ENCODE peak calls at places on chromosomes 12 and 14, in ten cellular contexts. One of them, this sample, is unnamed.
A peak's percentile ranks its signal among the peaks of the same experiment; 100 is the strongest.

GRCh38 chr14:32967421-32967820 is 28.7 kb downstream of the NPAS3 start:
- DNase-seq in CD8-positive, alpha-beta T cell: no peak
- DNase-seq in esophagus muscularis mucosa: no peak
- DNase-seq in naive thymus-derived CD4-positive, alpha-beta T cell: no peak
- DNase-seq in small intestine: no peak
- DNase-seq in cardiac fibroblast: no peak
- DNase-seq in heart left ventricle: no peak
- DNase-seq in gastrocnemius medialis: no peak
- DNase-seq in spleen: no peak
- DNase-seq in AG10803: no peak
- DNase-seq in this sample: no peak

GRCh38 chr14:23494223-23494622 is 24.7 kb downstream of the NGDN start:
- DNase-seq in CD8-positive, alpha-beta T cell: no peak
- DNase-seq in esophagus muscularis mucosa: no peak
- DNase-seq in naive thymus-derived CD4-positive, alpha-beta T cell: no peak
- DNase-seq in small intestine: peak; percentile 78
- DNase-seq in cardiac fibroblast: peak; percentile 74
- DNase-seq in heart left ventricle: no peak
- DNase-seq in gastrocnemius medialis: no peak
- DNase-seq in spleen: no peak
- DNase-seq in AG10803: peak; percentile 4
- DNase-seq in this sample: peak; percentile 9

GRCh38 chr12:46982629-46983392 is 96.6 kb upstream of the PCED1B start:
- DNase-seq in CD8-positive, alpha-beta T cell: no peak
- DNase-seq in esophagus muscularis mucosa: no peak
- DNase-seq in naive thymus-derived CD4-positive, alpha-beta T cell: no peak
- DNase-seq in small intestine: no peak
- DNase-seq in cardiac fibroblast: no peak
- DNase-seq in heart left ventricle: no peak
- DNase-seq in gastrocnemius medialis: no peak
- DNase-seq in spleen: no peak
- DNase-seq in AG10803: no peak
- DNase-seq in this sample: no peak

GRCh38 chr12:19222566-19222965 is 93.0 kb downstream of the PLEKHA5 start:
- DNase-seq in CD8-positive, alpha-beta T cell: no peak
- DNase-seq in esophagus muscularis mucosa: no peak
- DNase-seq in naive thymus-derived CD4-positive, alpha-beta T cell: no peak
- DNase-seq in small intestine: no peak
- DNase-seq in cardiac fibroblast: no peak
- DNase-seq in heart left ventricle: no peak
- DNase-seq in gastrocnemius medialis: no peak
- DNase-seq in spleen: no peak
- DNase-seq in AG10803: peak; percentile 53
- DNase-seq in this sample: peak; percentile 42

GRCh38 chr12:83150465-83151189 is 463.9 kb downstream of the TMTC2 start:
- DNase-seq in CD8-positive, alpha-beta T cell: no peak
- DNase-seq in esophagus muscularis mucosa: no peak
- DNase-seq in naive thymus-derived CD4-positive, alpha-beta T cell: no peak
- DNase-seq in small intestine: no peak
- DNase-seq in cardiac fibroblast: no peak
- DNase-seq in heart left ventricle: no peak
- DNase-seq in gastrocnemius medialis: no peak
- DNase-seq in spleen: no peak
- DNase-seq in AG10803: no peak
- DNase-seq in this sample: no peak

GRCh38 chr12:90235642-90236041 is 527.0 kb upstream of the ATP2B1 start:
- DNase-seq in CD8-positive, alpha-beta T cell: no peak
- DNase-seq in esophagus muscularis mucosa: no peak
- DNase-seq in naive thymus-derived CD4-positive, alpha-beta T cell: no peak
- DNase-seq in small intestine: no peak
- DNase-seq in cardiac fibroblast: peak; percentile 44
- DNase-seq in heart left ventricle: no peak
- DNase-seq in gastrocnemius medialis: no peak
- DNase-seq in spleen: no peak
- DNase-seq in AG10803: peak; percentile 30
- DNase-seq in this sample: peak; percentile 64

GRCh38 chr14:24329736-24330135 is 5.1 kb downstream of the ADCY4 start:
- DNase-seq in CD8-positive, alpha-beta T cell: peak; percentile 61
- DNase-seq in esophagus muscularis mucosa: no peak
- DNase-seq in naive thymus-derived CD4-positive, alpha-beta T cell: no peak
- DNase-seq in small intestine: peak; percentile 52
- DNase-seq in cardiac fibroblast: no peak
- DNase-seq in heart left ventricle: peak; percentile 56
- DNase-seq in gastrocnemius medialis: peak; percentile 49
- DNase-seq in spleen: peak; percentile 94
- DNase-seq in AG10803: no peak
- DNase-seq in this sample: no peak

GRCh38 chr12:46556105-46556559 is 183.6 kb upstream of the SLC38A2 start:
- DNase-seq in CD8-positive, alpha-beta T cell: no peak
- DNase-seq in esophagus muscularis mucosa: no peak
- DNase-seq in naive thymus-derived CD4-positive, alpha-beta T cell: no peak
- DNase-seq in small intestine: no peak
- DNase-seq in cardiac fibroblast: peak; percentile 90
- DNase-seq in heart left ventricle: no peak
- DNase-seq in gastrocnemius medialis: no peak
- DNase-seq in spleen: no peak
- DNase-seq in AG10803: peak; percentile 97
- DNase-seq in this sample: peak; percentile 99

GRCh38 chr14:68598621-68599447 is 194.0 kb downstream of the ZFP36L1 start:
- DNase-seq in CD8-positive, alpha-beta T cell: no peak
- DNase-seq in esophagus muscularis mucosa: no peak
- DNase-seq in naive thymus-derived CD4-positive, alpha-beta T cell: no peak
- DNase-seq in small intestine: peak; percentile 91
- DNase-seq in cardiac fibroblast: peak; percentile 98
- DNase-seq in heart left ventricle: peak; percentile 73
- DNase-seq in gastrocnemius medialis: peak; percentile 59
- DNase-seq in spleen: peak; percentile 86
- DNase-seq in AG10803: no peak
- DNase-seq in this sample: peak; percentile 95

GRCh38 chr12:23197266-23197665 is 572.3 kb downstream of the ETNK1 start:
- DNase-seq in CD8-positive, alpha-beta T cell: no peak
- DNase-seq in esophagus muscularis mucosa: no peak
- DNase-seq in naive thymus-derived CD4-positive, alpha-beta T cell: no peak
- DNase-seq in small intestine: no peak
- DNase-seq in cardiac fibroblast: no peak
- DNase-seq in heart left ventricle: no peak
- DNase-seq in gastrocnemius medialis: no peak
- DNase-seq in spleen: no peak
- DNase-seq in AG10803: no peak
- DNase-seq in this sample: peak; percentile 57

GRCh38 chr12:57460457-57461325 is 1.1 kb downstream of the GLI1 start:
- DNase-seq in CD8-positive, alpha-beta T cell: no peak
- DNase-seq in esophagus muscularis mucosa: no peak
- DNase-seq in naive thymus-derived CD4-positive, alpha-beta T cell: peak; percentile 36
- DNase-seq in small intestine: no peak
- DNase-seq in cardiac fibroblast: no peak
- DNase-seq in heart left ventricle: no peak
- DNase-seq in gastrocnemius medialis: no peak
- DNase-seq in spleen: peak; percentile 84
- DNase-seq in AG10803: no peak
- DNase-seq in this sample: no peak

GRCh38 chr14:105093426-105094192 is 28.4 kb upstream of the GPR132 start:
- DNase-seq in CD8-positive, alpha-beta T cell: peak; percentile 45
- DNase-seq in esophagus muscularis mucosa: no peak
- DNase-seq in naive thymus-derived CD4-positive, alpha-beta T cell: peak; percentile 55
- DNase-seq in small intestine: peak; percentile 79
- DNase-seq in cardiac fibroblast: peak; percentile 86
- DNase-seq in heart left ventricle: peak; percentile 81
- DNase-seq in gastrocnemius medialis: no peak
- DNase-seq in spleen: peak; percentile 93
- DNase-seq in AG10803: peak; percentile 65
- DNase-seq in this sample: peak; percentile 49
- H3K4me3 ChIP-seq in CD8-positive, alpha-beta T cell: peak overlapping the region; percentile 72
- H3K4me3 ChIP-seq in esophagus muscularis mucosa: peak overlapping the region; percentile 76
- H3K4me3 ChIP-seq in naive thymus-derived CD4-positive, alpha-beta T cell: peak overlapping the region; percentile 67
- H3K4me3 ChIP-seq in small intestine: peak overlapping the region; percentile 71
- H3K4me3 ChIP-seq in cardiac fibroblast: peak overlapping the region; percentile 80
- H3K4me3 ChIP-seq in heart left ventricle: peak overlapping the region; percentile 77
- H3K4me3 ChIP-seq in gastrocnemius medialis: peak overlapping the region; percentile 56
- H3K4me3 ChIP-seq in spleen: peak overlapping the region; percentile 67
- H3K4me3 ChIP-seq in AG10803: peak overlapping the region; percentile 79
- H3K4me3 ChIP-seq in this sample: peak overlapping the region; percentile 51

DNA sequence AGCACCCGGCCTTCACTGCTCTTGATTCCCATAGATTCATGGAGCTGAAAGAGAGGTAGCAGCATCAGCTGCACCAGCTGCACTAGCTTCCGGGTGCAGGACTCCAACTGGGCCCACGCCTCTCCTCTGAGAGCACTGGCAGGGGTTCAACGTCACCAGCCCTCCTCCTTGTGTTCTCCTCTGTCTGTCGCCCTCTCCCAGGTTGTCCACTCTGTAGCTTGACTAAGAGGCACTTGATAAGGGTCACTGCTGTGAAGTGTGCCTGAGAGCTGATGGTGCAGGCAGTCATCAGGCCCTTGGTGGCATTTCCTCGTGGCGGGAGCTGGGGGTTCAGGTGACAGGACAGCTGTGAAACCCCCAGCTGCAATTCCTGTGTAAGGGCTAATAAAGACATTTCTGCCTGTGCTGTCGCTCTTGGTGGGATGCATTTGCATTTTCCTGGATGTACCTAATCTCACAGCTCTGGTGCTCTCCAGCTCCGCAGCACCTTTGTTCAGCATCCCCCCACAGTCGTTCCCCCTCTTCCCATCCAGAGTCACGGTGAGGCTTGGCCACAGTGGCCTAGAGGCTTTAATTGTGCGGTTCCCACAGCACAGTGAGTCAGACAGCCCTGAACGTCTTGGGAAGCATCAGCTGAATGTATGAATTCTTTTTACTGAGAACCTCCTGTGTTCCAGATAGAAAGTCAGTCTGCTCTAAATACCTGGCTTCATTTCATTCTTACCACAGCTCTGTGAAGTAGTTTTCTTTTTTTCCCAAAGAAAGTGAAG is 28.5 kb downstream of the MLXIP start:
- DNase-seq in CD8-positive, alpha-beta T cell: no peak
- DNase-seq in esophagus muscularis mucosa: no peak
- DNase-seq in naive thymus-derived CD4-positive, alpha-beta T cell: no peak
- DNase-seq in small intestine: peak; percentile 86
- DNase-seq in cardiac fibroblast: no peak
- DNase-seq in heart left ventricle: peak; percentile 60
- DNase-seq in gastrocnemius medialis: peak; percentile 79
- DNase-seq in spleen: no peak
- DNase-seq in AG10803: peak; percentile 68
- DNase-seq in this sample: peak; percentile 78
- H3K4me3 ChIP-seq in CD8-positive, alpha-beta T cell: no peak overlapping the region
- H3K4me3 ChIP-seq in esophagus muscularis mucosa: no peak overlapping the region
- H3K4me3 ChIP-seq in naive thymus-derived CD4-positive, alpha-beta T cell: no peak overlapping the region
- H3K4me3 ChIP-seq in small intestine: no peak overlapping the region
- H3K4me3 ChIP-seq in cardiac fibroblast: no peak overlapping the region
- H3K4me3 ChIP-seq in heart left ventricle: no peak overlapping the region
- H3K4me3 ChIP-seq in gastrocnemius medialis: no peak overlapping the region
- H3K4me3 ChIP-seq in spleen: no peak overlapping the region
- H3K4me3 ChIP-seq in AG10803: no peak overlapping the region
- H3K4me3 ChIP-seq in this sample: no peak overlapping the region

DNA sequence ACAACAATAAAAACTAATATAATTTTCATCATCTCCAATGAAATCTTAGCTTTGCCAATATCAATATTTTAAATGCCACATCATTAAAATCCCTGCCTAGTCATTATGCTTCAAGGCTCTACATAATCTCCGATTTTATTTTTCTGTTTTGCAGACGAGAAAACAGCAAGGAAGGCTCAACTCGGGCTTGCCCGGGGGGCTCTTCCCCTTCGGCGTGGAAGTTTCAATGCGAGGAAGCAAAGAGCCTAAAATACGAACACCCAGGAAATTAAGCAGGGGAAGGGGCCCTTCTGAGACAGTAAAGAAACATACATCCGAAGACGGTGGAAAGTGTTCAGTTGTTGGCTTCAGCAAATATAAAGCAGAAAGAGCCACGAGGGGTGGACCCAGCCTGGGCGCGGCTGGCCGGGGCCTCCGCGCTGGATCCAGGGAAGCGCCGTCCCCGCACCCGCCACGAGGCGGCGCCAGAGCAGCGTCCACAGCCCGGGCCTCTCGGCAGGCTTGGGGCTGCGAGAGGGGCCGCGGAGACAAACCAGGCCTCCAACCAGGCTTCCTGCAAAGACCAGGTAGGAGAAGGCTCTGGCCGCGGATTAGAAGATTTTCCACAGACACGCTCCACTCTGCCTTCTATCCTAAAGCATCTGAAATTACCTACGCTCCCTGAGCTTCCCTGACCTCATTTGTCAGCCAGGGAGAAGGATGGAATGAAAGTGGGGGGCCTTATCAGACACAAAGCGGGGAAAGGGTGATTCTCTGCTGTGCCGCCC is 77.2 kb downstream of the SERPINA3 start:
- DNase-seq in CD8-positive, alpha-beta T cell: peak; percentile 24
- DNase-seq in esophagus muscularis mucosa: no peak
- DNase-seq in naive thymus-derived CD4-positive, alpha-beta T cell: peak; percentile 25
- DNase-seq in small intestine: peak; percentile 26
- DNase-seq in cardiac fibroblast: peak; percentile 60
- DNase-seq in heart left ventricle: peak; percentile 64
- DNase-seq in gastrocnemius medialis: peak; percentile 23
- DNase-seq in spleen: peak; percentile 83
- DNase-seq in AG10803: peak; percentile 34
- DNase-seq in this sample: peak; percentile 33
- H3K4me3 ChIP-seq in CD8-positive, alpha-beta T cell: no peak overlapping the region
- H3K4me3 ChIP-seq in esophagus muscularis mucosa: peak overlapping the region; percentile 18
- H3K4me3 ChIP-seq in naive thymus-derived CD4-positive, alpha-beta T cell: no peak overlapping the region
- H3K4me3 ChIP-seq in small intestine: no peak overlapping the region
- H3K4me3 ChIP-seq in cardiac fibroblast: no peak overlapping the region
- H3K4me3 ChIP-seq in heart left ventricle: peak overlapping the region; percentile 32
- H3K4me3 ChIP-seq in gastrocnemius medialis: no peak overlapping the region
- H3K4me3 ChIP-seq in spleen: no peak overlapping the region
- H3K4me3 ChIP-seq in AG10803: peak overlapping the region; percentile 49
- H3K4me3 ChIP-seq in this sample: peak overlapping the region; percentile 24

DNA sequence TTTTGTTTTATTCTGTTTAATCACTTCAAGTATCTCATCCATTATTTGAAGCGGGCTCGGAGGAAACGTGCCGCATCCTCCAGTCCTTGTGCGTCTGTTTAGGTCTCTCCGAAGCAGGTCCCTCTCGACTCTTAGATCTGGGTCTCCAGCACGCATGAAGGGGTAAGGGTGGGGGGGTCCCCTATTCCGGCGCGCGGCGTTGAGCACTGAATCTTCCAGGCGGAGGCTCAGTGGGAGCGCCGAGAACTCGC is 311 bp upstream of the LGR5 start:
- DNase-seq in CD8-positive, alpha-beta T cell: no peak
- DNase-seq in esophagus muscularis mucosa: no peak
- DNase-seq in naive thymus-derived CD4-positive, alpha-beta T cell: no peak
- DNase-seq in small intestine: no peak
- DNase-seq in cardiac fibroblast: no peak
- DNase-seq in heart left ventricle: no peak
- DNase-seq in gastrocnemius medialis: no peak
- DNase-seq in spleen: no peak
- DNase-seq in AG10803: no peak
- DNase-seq in this sample: no peak
- H3K4me3 ChIP-seq in CD8-positive, alpha-beta T cell: peak overlapping the region; percentile 49
- H3K4me3 ChIP-seq in esophagus muscularis mucosa: peak overlapping the region; percentile 42
- H3K4me3 ChIP-seq in naive thymus-derived CD4-positive, alpha-beta T cell: no peak overlapping the region
- H3K4me3 ChIP-seq in small intestine: no peak overlapping the region
- H3K4me3 ChIP-seq in cardiac fibroblast: peak overlapping the region; percentile 42
- H3K4me3 ChIP-seq in heart left ventricle: peak overlapping the region; percentile 55
- H3K4me3 ChIP-seq in gastrocnemius medialis: peak overlapping the region; percentile 67
- H3K4me3 ChIP-seq in spleen: peak overlapping the region; percentile 28
- H3K4me3 ChIP-seq in AG10803: peak overlapping the region; percentile 49
- H3K4me3 ChIP-seq in this sample: peak overlapping the region; percentile 30

This sample was measured in fibroblast of mammary gland.